ENCODE peak calls at places on chromosomes 6 and 20, in ten cellular contexts. O, V, A, D, S, H, P, J, M and U are unnamed samples.

GRCh38 chr20:36543187-36544133 is 2.1 kb downstream of the MYL9 start:
- DNase-seq in O (no peak), V (no peak), A (no peak), D (peak; percentile 93), S (no peak), H (no peak), P (no peak), J (no peak), M (no peak), U (no peak)

GRCh38 chr6:166621114-166621540 is 5.9 kb downstream of the RPS6KA2 start:
- DNase-seq in O (no peak), V (peak; percentile 41), A (no peak), D (no peak), S (no peak), H (no peak), P (no peak), J (no peak), M (no peak), U (no peak)

GRCh38 chr20:24894488-24894887 is 54.6 kb upstream of the CST7 start:
- DNase-seq in O (no peak), V (no peak), A (no peak), D (no peak), S (no peak), H (no peak), P (no peak), J (no peak), M (no peak), U (no peak)

GRCh38 chr6:136158971-136159370 is 91.1 kb downstream of the MTFR2 start:
- DNase-seq in O (no peak), V (no peak), A (no peak), D (no peak), S (no peak), H (no peak), P (no peak), J (no peak), M (no peak), U (no peak)

GRCh38 chr20:53262294-53262840 is 290.2 kb downstream of the TSHZ2 start:
- DNase-seq in O (no peak), V (no peak), A (no peak), D (no peak), S (no peak), H (no peak), P (no peak), J (peak; percentile 48), M (no peak), U (no peak)

GRCh38 chr6:25296217-25296905 is 17.2 kb downstream of the CARMIL1 start:
- DNase-seq in O (no peak), V (no peak), A (no peak), D (no peak), S (no peak), H (no peak), P (no peak), J (no peak), M (no peak), U (no peak)

GRCh38 chr6:36028887-36029324 is 1.3 kb downstream of the MAPK14 start:
- DNase-seq in O (peak; percentile 71), V (peak; percentile 34), A (peak; percentile 91), D (peak; percentile 86), S (peak; percentile 54), H (no peak), P (peak; percentile 55), J (peak; percentile 85), M (peak; percentile 12), U (peak; percentile 23)

GRCh38 chr6:124668028-124668427 is 294.2 kb upstream of the RNF217 start:
- DNase-seq in O (no peak), V (no peak), A (no peak), D (no peak), S (no peak), H (no peak), P (no peak), J (no peak), M (no peak), U (no peak)

GRCh38 chr20:5835870-5836269 is 85.7 kb downstream of the SHLD1 start:
- DNase-seq in O (no peak), V (no peak), A (no peak), D (peak; percentile 71), S (no peak), H (no peak), P (no peak), J (no peak), M (no peak), U (no peak)

GRCh38 chr6:37667050-37667814 is 30.5 kb downstream of the MDGA1 start:
- DNase-seq in O (no peak), V (no peak), A (no peak), D (peak; percentile 38), S (no peak), H (no peak), P (no peak), J (no peak), M (no peak), U (no peak)

GRCh38 chr20:46253391-46253790 is 54.9 kb downstream of the CDH22 start:
- DNase-seq in O (no peak), V (peak; percentile 53), A (peak; percentile 34), D (no peak), S (no peak), H (no peak), P (no peak), J (peak; percentile 34), M (no peak), U (no peak)

GRCh38 chr20:5714261-5715041 is 35.8 kb upstream of the SHLD1 start:
- DNase-seq in O (no peak), V (no peak), A (peak; percentile 56), D (peak; percentile 76), S (peak; percentile 19), H (no peak), P (no peak), J (peak; percentile 28), M (no peak), U (no peak)

GRCh38 chr6:160116411-160116810 is 5.2 kb upstream of the SLC22A1 start:
- DNase-seq in O (no peak), V (no peak), A (no peak), D (no peak), S (no peak), H (no peak), P (no peak), J (no peak), M (no peak), U (no peak)

GRCh38 chr20:46624941-46625340 is 26.3 kb downstream of the SLC13A3 start:
- DNase-seq in O (no peak), V (no peak), A (peak; percentile 60), D (no peak), S (no peak), H (no peak), P (no peak), J (no peak), M (no peak), U (no peak)

GRCh38 chr6:40436685-40437604 is 150.2 kb downstream of the LRFN2 start:
- DNase-seq in O (no peak), V (no peak), A (peak; percentile 69), D (no peak), S (no peak), H (no peak), P (no peak), J (peak; percentile 80), M (no peak), U (no peak)

GRCh38 chr6:133128191-133128590 is 113.0 kb upstream of the EYA4 start:
- DNase-seq in O (no peak), V (no peak), A (no peak), D (peak; percentile 1), S (no peak), H (no peak), P (no peak), J (peak; percentile 43), M (no peak), U (no peak)

GRCh38 chr20:10559266-10559665 is 114.5 kb downstream of the JAG1 start:
- DNase-seq in O (no peak), V (no peak), A (no peak), D (no peak), S (no peak), H (no peak), P (no peak), J (peak; percentile 67), M (no peak), U (no peak)

GRCh38 chr20:54711061-54711460 is 235.7 kb downstream of the DOK5 start:
- DNase-seq in O (no peak), V (no peak), A (no peak), D (no peak), S (no peak), H (no peak), P (no peak), J (no peak), M (no peak), U (no peak)
- TF ChIP-seq CTCF in O (no peak), V (no peak), A (no peak), D (no peak), S (no peak), H (no peak), P (no peak), J (no peak), M (no peak), U (no peak)

DNA sequence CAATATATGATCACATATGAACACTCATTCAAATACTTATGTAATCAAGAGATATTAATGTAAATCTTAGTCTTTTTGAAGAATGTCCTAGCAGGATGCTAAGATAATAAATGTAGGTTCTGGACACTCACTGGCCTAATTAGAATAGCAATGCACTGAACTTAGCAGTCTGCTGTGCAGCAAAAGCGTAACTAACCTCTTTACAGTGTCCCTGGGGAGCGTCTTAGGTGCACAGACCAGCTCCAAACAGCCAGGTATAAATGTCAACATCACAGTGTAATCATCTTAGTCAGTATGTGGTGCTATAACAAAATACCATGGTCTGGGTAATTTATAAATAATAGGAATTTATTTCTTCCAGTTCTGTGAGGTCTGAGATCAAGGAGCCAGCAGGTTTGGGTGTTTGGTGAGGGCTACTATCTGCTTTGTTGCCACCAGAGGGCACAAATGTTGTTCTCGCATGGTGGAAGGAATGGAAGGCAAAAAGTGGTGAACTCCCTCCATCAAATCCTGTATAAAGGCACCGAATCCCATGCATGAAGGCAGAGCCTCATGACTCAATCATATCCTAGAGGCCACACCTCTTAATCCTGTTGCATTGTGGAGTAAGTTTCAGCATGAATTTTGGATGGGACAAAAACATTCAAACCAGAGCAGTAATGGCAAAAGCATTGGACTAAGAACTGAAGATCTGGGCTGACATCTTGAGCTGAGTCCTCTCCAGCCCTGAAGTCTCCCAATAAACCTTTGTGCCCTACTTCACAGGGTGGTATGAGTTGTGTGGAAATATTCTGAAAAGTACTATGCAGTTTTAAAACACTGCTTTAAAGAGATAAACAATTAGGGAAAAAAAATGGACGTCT is 41.8 kb upstream of the FOXO3 start:
- DNase-seq in O (no peak), V (peak; percentile 31), A (peak; percentile 60), D (peak; percentile 51), S (no peak), H (no peak), P (no peak), J (peak; percentile 56), M (no peak), U (no peak)
- TF ChIP-seq CTCF in O (peak; percentile 14), V (no peak), A (peak; percentile 59), D (peak; percentile 50), S (peak; percentile 47), H (peak; percentile 56), P (peak; percentile 66), J (peak; percentile 54), M (peak; percentile 66), U (no peak)

GRCh38 chr6:116877743-116878142 is 701 bp downstream of the RFX6 start:
- DNase-seq in O (no peak), V (no peak), A (no peak), D (no peak), S (no peak), H (no peak), P (no peak), J (no peak), M (no peak), U (no peak)
- TF ChIP-seq CTCF in O (no peak), V (no peak), A (no peak), D (no peak), S (no peak), H (peak; percentile 37), P (no peak), J (no peak), M (no peak), U (no peak)

GRCh38 chr6:111721677-111722219 is 116.1 kb upstream of the TRAF3IP2 start:
- DNase-seq in O (no peak), V (peak; percentile 65), A (peak; percentile 62), D (peak; percentile 85), S (no peak), H (no peak), P (no peak), J (peak; percentile 26), M (no peak), U (no peak)
- TF ChIP-seq CTCF in O (peak; percentile 55), V (peak; percentile 93), A (peak; percentile 77), D (peak; percentile 88), S (peak; percentile 69), H (peak; percentile 59), P (peak; percentile 62), J (peak; percentile 57), M (peak; percentile 67), U (no peak)